ENCODE peak calls at places on chromosomes 5 and 9, in eight cellular contexts. Q, N, V, M, G, K, D and Z are unnamed samples.
A peak's percentile ranks its signal among the peaks of the same experiment; 100 is the strongest.

GRCh38 chr5:7394889-7395431 is 978 bp upstream of the ADCY2 start:
- DNase-seq in Q (no peak), N (no peak), V (no peak), M (no peak), G (no peak), K (no peak), D (no peak), Z (no peak)

GRCh38 chr9:127336086-127336485 is 60.9 kb upstream of the SLC2A8 start:
- DNase-seq in Q (no peak), N (no peak), V (no peak), M (no peak), G (no peak), K (no peak), D (no peak), Z (no peak)

GRCh38 chr9:12723409-12724028 is 30.3 kb downstream of the TYRP1 start:
- DNase-seq in Q (no peak), N (no peak), V (no peak), M (no peak), G (no peak), K (no peak), D (peak; percentile 44), Z (no peak)

GRCh38 chr5:79330071-79330470 is 94.1 kb downstream of the JMY start:
- DNase-seq in Q (no peak), N (no peak), V (no peak), M (no peak), G (no peak), K (no peak), D (no peak), Z (no peak)

GRCh38 chr5:62212648-62213047 is 93.4 kb upstream of the KIF2A start:
- DNase-seq in Q (no peak), N (no peak), V (no peak), M (no peak), G (no peak), K (no peak), D (no peak), Z (no peak)

GRCh38 chr5:13591621-13592020 is 352.9 kb downstream of the DNAH5 start:
- DNase-seq in Q (peak; percentile 84), N (no peak), V (no peak), M (no peak), G (no peak), K (no peak), D (peak; percentile 53), Z (no peak)

GRCh38 chr5:128195316-128195715 is 111.8 kb downstream of the SLC12A2 start:
- DNase-seq in Q (no peak), N (no peak), V (no peak), M (no peak), G (no peak), K (no peak), D (no peak), Z (no peak)

GRCh38 chr9:115988701-115989100 is 164.9 kb upstream of the PAPPA start:
- DNase-seq in Q (no peak), N (no peak), V (no peak), M (no peak), G (no peak), K (no peak), D (no peak), Z (no peak)

GRCh38 chr5:169980418-169981053 is at the start of gene INSYN2B:
- DNase-seq in Q (peak; percentile 94), N (no peak), V (peak; percentile 71), M (no peak), G (peak; percentile 58), K (peak; percentile 66), D (peak; percentile 86), Z (peak; percentile 54)

GRCh38 chr5:14739961-14740360 is 75.4 kb downstream of the OTULIN start:
- DNase-seq in Q (no peak), N (no peak), V (no peak), M (no peak), G (no peak), K (no peak), D (no peak), Z (no peak)

GRCh38 chr5:74201334-74202081 is 439.0 kb downstream of the ENC1 start:
- DNase-seq in Q (peak; percentile 42), N (no peak), V (no peak), M (no peak), G (peak; percentile 64), K (peak; percentile 77), D (no peak), Z (no peak)

GRCh38 chr5:108266235-108266634 is 115.7 kb downstream of the FBXL17 start:
- DNase-seq in Q (no peak), N (no peak), V (no peak), M (no peak), G (no peak), K (no peak), D (peak; percentile 24), Z (no peak)

GRCh38 chr9:134287591-134288518 is 38.4 kb upstream of the RXRA start:
- DNase-seq in Q (no peak), N (peak; percentile 59), V (no peak), M (no peak), G (peak; percentile 13), K (no peak), D (no peak), Z (no peak)

GRCh38 chr5:78341445-78341844 is 19.0 kb upstream of the SCAMP1 start:
- DNase-seq in Q (no peak), N (no peak), V (no peak), M (no peak), G (no peak), K (no peak), D (no peak), Z (no peak)

GRCh38 chr5:159048298-159048697 is 51.4 kb downstream of the EBF1 start:
- DNase-seq in Q (no peak), N (no peak), V (no peak), M (no peak), G (no peak), K (no peak), D (peak; percentile 4), Z (no peak)
- TF ChIP-seq CTCF in Q (peak; percentile 27), N (no peak), V (no peak), M (no peak), G (no peak), K (no peak), D (no peak), Z (no peak)

GRCh38 chr5:10306114-10306513 is 1.6 kb downstream of the CMBL start:
- DNase-seq in Q (no peak), N (no peak), V (no peak), M (no peak), G (no peak), K (no peak), D (no peak), Z (no peak)

GRCh38 chr5:10304932-10305331 is 2.8 kb downstream of the CMBL start:
- DNase-seq in Q (no peak), N (no peak), V (no peak), M (no peak), G (no peak), K (no peak), D (peak; percentile 35), Z (no peak)

GRCh38 chr5:10301842-10302610 is 5.7 kb downstream of the CMBL start:
- DNase-seq in Q (no peak), N (peak; percentile 86), V (peak; percentile 91), M (no peak), G (peak; percentile 93), K (peak; percentile 96), D (peak; percentile 70), Z (peak; percentile 34)

GRCh38 chr5:10303201-10303600 is 4.5 kb downstream of the CMBL start:
- DNase-seq in Q (no peak), N (no peak), V (no peak), M (no peak), G (no peak), K (no peak), D (no peak), Z (no peak)

GRCh38 chr5:10303699-10304170 is 4.0 kb downstream of the CMBL start:
- DNase-seq in Q (no peak), N (no peak), V (no peak), M (no peak), G (no peak), K (no peak), D (no peak), Z (no peak)
- H3K27ac ChIP-seq in Q (no peak overlapping the region), N (no peak overlapping the region), V (no peak overlapping the region), M (no peak overlapping the region), G (peak overlapping the region; percentile 33), K (no peak overlapping the region), D (no peak overlapping the region), Z (no peak overlapping the region)

DNA sequence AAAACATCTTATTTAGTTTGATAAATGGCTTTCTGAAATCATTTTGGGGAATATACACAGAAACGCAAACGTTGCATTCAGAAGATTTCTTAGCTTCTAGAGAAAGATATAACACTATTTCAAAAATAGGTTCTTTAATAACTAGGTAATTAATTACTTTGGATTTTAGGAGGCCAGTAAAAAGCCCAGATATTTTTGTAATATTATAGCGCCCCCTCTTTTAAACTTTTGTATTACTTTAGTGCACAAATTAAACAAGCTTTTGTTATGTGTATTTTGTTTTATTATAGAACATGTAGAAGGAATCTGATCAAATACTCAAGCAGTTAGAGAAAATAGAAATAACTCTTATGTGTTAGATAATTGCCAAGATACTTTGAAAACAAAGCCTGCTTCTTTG is 57.7 kb downstream of the COMMD10 start:
- DNase-seq in Q (no peak), N (no peak), V (no peak), M (no peak), G (no peak), K (no peak), D (no peak), Z (no peak)
- TF ChIP-seq CTCF in Q (no peak), N (no peak), V (no peak), M (no peak), G (no peak), K (no peak), D (no peak), Z (no peak)

GRCh38 chr5:135400866-135401265 is 1.8 kb upstream of the MACROH2A1 start:
- DNase-seq in Q (no peak), N (no peak), V (no peak), M (no peak), G (no peak), K (no peak), D (no peak), Z (no peak)

GRCh38 chr5:135396459-135397055 is 2.5 kb downstream of the MACROH2A1 start:
- DNase-seq in Q (no peak), N (no peak), V (no peak), M (no peak), G (no peak), K (no peak), D (no peak), Z (no peak)

GRCh38 chr5:135398855-135399837 is at the start of gene MACROH2A1:
- DNase-seq in Q (peak; percentile 75), N (peak; percentile 99), V (peak; percentile 84), M (peak; percentile 70), G (peak; percentile 94), K (peak; percentile 85), D (peak; percentile 86), Z (peak; percentile 87)

GRCh38 chr5:135398160-135398854 is 724 bp downstream of the MACROH2A1 start:
- DNase-seq in Q (no peak), N (peak; percentile 90), V (no peak), M (peak; percentile 13), G (peak; percentile 48), K (peak; percentile 30), D (peak; percentile 16), Z (peak; percentile 35)

DNA sequence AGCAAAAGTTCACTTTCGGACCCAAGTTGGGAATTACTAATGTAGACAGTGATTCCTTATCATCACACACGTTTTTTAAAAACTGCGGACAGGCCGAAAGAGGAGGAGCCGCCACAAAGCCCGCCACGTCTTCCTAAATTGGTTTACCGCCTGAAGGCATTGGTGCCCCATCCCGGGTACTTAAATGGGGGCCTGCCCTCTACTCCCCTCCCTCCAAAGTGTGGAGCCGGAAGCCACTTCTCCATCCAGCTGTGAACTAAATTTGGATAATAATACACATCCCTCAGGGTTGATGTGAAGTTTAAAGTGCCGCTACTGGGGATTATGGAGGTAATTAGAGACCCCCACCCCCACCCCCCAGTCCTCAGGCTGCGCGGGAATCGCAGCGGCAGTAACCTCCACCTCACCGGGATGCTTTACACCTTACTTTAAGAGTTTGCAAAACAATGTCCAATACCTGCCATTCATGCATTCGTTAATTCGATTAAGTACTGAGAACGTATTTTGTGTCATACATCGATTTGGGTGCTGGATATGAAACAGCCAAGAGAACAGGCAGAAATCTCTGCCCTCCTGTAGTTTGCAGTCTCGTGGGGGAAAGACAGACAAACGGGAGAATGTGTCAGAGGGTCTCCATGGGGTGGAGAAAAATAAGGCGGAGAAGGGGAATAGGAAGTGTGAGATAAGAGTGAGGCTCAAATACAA is 959 bp upstream of the MACROH2A1 start:
- DNase-seq in Q (no peak), N (no peak), V (no peak), M (no peak), G (no peak), K (no peak), D (no peak), Z (no peak)
- H3K27ac ChIP-seq in Q (no peak overlapping the region), N (peak overlapping the region; percentile 93), V (peak overlapping the region; percentile 79), M (no peak overlapping the region), G (peak overlapping the region; percentile 90), K (no peak overlapping the region), D (peak overlapping the region; percentile 91), Z (peak overlapping the region; percentile 93)